ENCODE peak calls at places on chromosomes 4 and X, in seven cellular contexts. I, K, U, D, V, H and B are unnamed samples.

GRCh38 chr4:173505924-173506779 is 23.9 kb downstream of the HAND2 start:
- DNase-seq in D (peak), U (peak), V (peak), I (peak), H (no peak), K (no peak), B (peak)

GRCh38 chrX:70422886-70423336 is at the start of gene GDPD2:
- DNase-seq in K (peak), V (no peak), I (peak), U (peak), D (no peak), H (peak), B (no peak)

GRCh38 chr4:106036334-106036733 is 141.1 kb downstream of the NPNT start:
- DNase-seq in U (no peak), I (no peak), V (no peak), D (no peak), K (no peak), H (no peak), B (no peak)

GRCh38 chrX:132270699-132271098 is 51.5 kb upstream of the RAP2C start:
- DNase-seq in K (no peak), D (no peak), U (no peak), H (no peak), I (no peak), V (no peak), B (no peak)

GRCh38 chr4:127249066-127249766 is 383.5 kb upstream of the INTU start:
- DNase-seq in H (no peak), U (no peak), I (no peak), K (no peak), V (no peak), D (no peak), B (no peak)

GRCh38 chrX:137166591-137166990 is 132.8 kb upstream of the GPR101 start:
- DNase-seq in V (no peak), I (no peak), D (no peak), U (peak), K (no peak), H (no peak), B (peak)

GRCh38 chr4:39464886-39465501 is 6.1 kb downstream of the LIAS start:
- DNase-seq in H (no peak), K (no peak), U (no peak), D (no peak), V (no peak), I (peak), B (peak)

GRCh38 chr4:82893942-82894341 is 3.0 kb upstream of the SEC31A start:
- DNase-seq in H (no peak), K (no peak), U (no peak), I (no peak), D (no peak), V (no peak), B (no peak)

GRCh38 chrX:38999967-39000745 is 198.9 kb downstream of the MID1IP1 start:
- DNase-seq in H (no peak), V (no peak), U (no peak), I (no peak), K (no peak), D (no peak), B (no peak)

GRCh38 chrX:69919749-69920148 is 130.0 kb downstream of the AWAT2 start:
- DNase-seq in V (no peak), K (no peak), D (no peak), H (no peak), I (no peak), U (no peak), B (no peak)

GRCh38 chrX:14056201-14056600 is 26.5 kb upstream of the GEMIN8 start:
- DNase-seq in K (no peak), D (no peak), H (no peak), I (no peak), V (no peak), U (no peak), B (no peak)

GRCh38 chr4:169617306-169617705 is 3.1 kb upstream of the CLCN3 start:
- DNase-seq in D (no peak), H (no peak), I (no peak), V (no peak), K (no peak), U (no peak), B (no peak)

GRCh38 chrX:104432321-104432720 is 133.7 kb upstream of the IL1RAPL2 start:
- DNase-seq in I (no peak), V (no peak), D (no peak), H (no peak), K (no peak), U (no peak), B (no peak)

GRCh38 chrX:19750028-19750786 is 137.2 kb downstream of the SH3KBP1 start:
- DNase-seq in V (no peak), U (no peak), D (no peak), H (no peak), K (no peak), I (no peak), B (peak)

GRCh38 chr4:32117696-32118095 is 1397.5 kb downstream of the PCDH7 start:
- DNase-seq in V (no peak), I (peak), K (no peak), H (no peak), D (no peak), U (no peak), B (no peak)

GRCh38 chrX:152637649-152638442 is at the start of gene GABRQ:
- DNase-seq in D (peak), V (peak), I (no peak), H (peak), U (peak), K (peak), B (no peak)

GRCh38 chr4:54637325-54637724 is 20.4 kb upstream of the KIT start:
- DNase-seq in U (no peak), H (no peak), V (no peak), I (no peak), K (no peak), D (no peak), B (no peak)